ENCODE peak calls at places on chromosomes 2 and 18, in four cellular contexts. I is iris pigment epithelial cell, U is HTR-8/SVneo, B is thyroid gland. T is an unnamed sample.

GRCh38 chr2:127560201-127560928 is 24.9 kb downstream of the MYO7B start:
- DNase-seq in I (no peak), B (no peak), U (no peak), T (no peak)

GRCh38 chr2:121080013-121080772 is 204.8 kb downstream of the TFCP2L1 start:
- DNase-seq in U (peak; percentile 67), I (peak; percentile 27), B (peak; percentile 45), T (peak; percentile 71)

GRCh38 chr2:60735496-60736250 is 20.4 kb upstream of the PAPOLG start:
- DNase-seq in U (no peak), B (peak; percentile 26), I (no peak), T (no peak)

GRCh38 chr2:166375736-166376487 is at the start of gene SCN9A:
- DNase-seq in U (peak; percentile 56), I (peak; percentile 88), B (peak; percentile 83), T (peak; percentile 81)

GRCh38 chr2:40797115-40797514 is 345.2 kb upstream of the SLC8A1 start:
- DNase-seq in B (no peak), I (peak; percentile 13), U (no peak), T (peak; percentile 11)

GRCh38 chr2:56239437-56239836 is 55.6 kb downstream of the CCDC85A start:
- DNase-seq in B (no peak), I (peak; percentile 39), U (peak; percentile 26), T (no peak)

GRCh38 chr2:136308621-136309020 is 190.7 kb upstream of the CXCR4 start:
- DNase-seq in B (peak; percentile 24), I (no peak), U (no peak), T (no peak)

GRCh38 chr18:812673-813404 is 797 bp upstream of the YES1 start:
- DNase-seq in I (peak; percentile 86), B (peak; percentile 76), U (no peak), T (peak; percentile 64)

GRCh38 chr2:231364061-231364460 is 31.4 kb upstream of the B3GNT7 start:
- DNase-seq in U (no peak), I (no peak), B (no peak), T (no peak)

T was measured in body of pancreas.